ENCODE peak calls at places on chromosomes 13 and 19, in nine cellular contexts. Y is astrocyte of the spinal cord, C is astrocyte, F is ascending aorta, R is PC-3, U is lower lobe of right lung, M is cardiac muscle cell, P is uterus, L is AG10803. T is an unnamed sample.

GRCh38 chr13:50081106-50081898 is 66.1 kb downstream of the KCNRG start:
- DNase-seq in Y (peak), C (no peak), F (no peak), R (no peak), U (peak), M (peak), P (peak), L (no peak), T (peak)

GRCh38 chr19:51690359-51691121 is 2.6 kb upstream of the SPACA6 start:
- DNase-seq in Y (peak), C (peak), F (no peak), R (peak), U (peak), M (peak), P (peak), L (peak), T (peak)

GRCh38 chr19:28878862-28879566 is 333.9 kb downstream of the UQCRFS1 start:
- DNase-seq in Y (peak), C (peak), F (no peak), R (peak), U (peak), M (peak), P (peak), L (peak), T (peak)

GRCh38 chr13:50200988-50201387 is 185.7 kb downstream of the KCNRG start:
- DNase-seq in Y (no peak), C (peak), F (no peak), R (no peak), U (no peak), M (peak), P (no peak), L (no peak), T (peak)

GRCh38 chr19:41218615-41219507 is at the start of gene AXL:
- DNase-seq in Y (peak), C (peak), F (peak), R (peak), U (peak), M (peak), P (peak), L (peak), T (peak)

GRCh38 chr19:14954071-14954655 is 12.9 kb downstream of the OR7C2 start:
- DNase-seq in Y (no peak), C (no peak), F (no peak), R (no peak), U (no peak), M (no peak), P (no peak), L (no peak), T (no peak)

GRCh38 chr13:52356327-52356726 is 49.6 kb downstream of the THSD1 start:
- DNase-seq in Y (peak), C (peak), F (no peak), R (peak), U (no peak), M (peak), P (no peak), L (peak), T (peak)

GRCh38 chr13:32669030-32669646 is 82.9 kb downstream of the PDS5B start:
- DNase-seq in Y (peak), C (peak), F (no peak), R (peak), U (no peak), M (peak), P (no peak), L (peak), T (peak)

GRCh38 chr19:16951529-16951928 is 62.7 kb downstream of the F2RL3 start:
- DNase-seq in Y (no peak), C (peak), F (no peak), R (peak), U (no peak), M (no peak), P (no peak), L (no peak), T (peak)

GRCh38 chr13:58625703-58626389 is 994.3 kb downstream of the PCDH17 start:
- DNase-seq in Y (no peak), C (no peak), F (no peak), R (no peak), U (no peak), M (no peak), P (no peak), L (no peak), T (no peak)

GRCh38 chr13:30877335-30877734 is 28.7 kb upstream of the MEDAG start:
- DNase-seq in Y (peak), C (peak), F (no peak), R (no peak), U (no peak), M (peak), P (no peak), L (peak), T (no peak)

GRCh38 chr19:2246801-2247361 is 2.2 kb upstream of the AMH start:
- DNase-seq in Y (no peak), C (no peak), F (no peak), R (peak), U (no peak), M (peak), P (no peak), L (peak), T (no peak)

GRCh38 chr13:107834717-107835116 is 380.6 kb downstream of the LIG4 start:
- DNase-seq in Y (peak), C (peak), F (no peak), R (no peak), U (no peak), M (peak), P (no peak), L (peak), T (no peak)

GRCh38 chr19:980133-980998 is 3.8 kb upstream of the WDR18 start:
- DNase-seq in Y (no peak), C (no peak), F (no peak), R (no peak), U (peak), M (peak), P (no peak), L (no peak), T (no peak)

GRCh38 chr19:18319591-18320135 is 3.2 kb downstream of the LSM4 start:
- DNase-seq in Y (no peak), C (no peak), F (no peak), R (no peak), U (peak), M (no peak), P (no peak), L (no peak), T (no peak)

GRCh38 chr13:47114030-47114429 is 217.2 kb upstream of the HTR2A start:
- DNase-seq in Y (peak), C (peak), F (no peak), R (peak), U (no peak), M (peak), P (no peak), L (peak), T (peak)

GRCh38 chr13:75783906-75784485 is 147.9 kb downstream of the LMO7 start:
- DNase-seq in Y (no peak), C (no peak), F (no peak), R (no peak), U (no peak), M (no peak), P (no peak), L (no peak), T (no peak)

GRCh38 chr13:77377016-77377415 is 50.1 kb upstream of the MYCBP2 start:
- DNase-seq in Y (no peak), C (no peak), F (no peak), R (peak), U (no peak), M (no peak), P (no peak), L (peak), T (peak)

GRCh38 chr13:42645717-42646116 is 71.8 kb downstream of the TNFSF11 start:
- DNase-seq in Y (no peak), C (no peak), F (no peak), R (no peak), U (no peak), M (no peak), P (no peak), L (no peak), T (no peak)

GRCh38 chr13:99003851-99004471 is 26.1 kb upstream of the DOCK9 start:
- DNase-seq in Y (no peak), C (no peak), F (no peak), R (no peak), U (no peak), M (peak), P (no peak), L (no peak), T (no peak)

GRCh38 chr19:11092181-11092538 is 2.9 kb downstream of the LDLR start:
- DNase-seq in Y (peak), C (peak), F (no peak), R (peak), U (no peak), M (peak), P (no peak), L (peak), T (peak)

GRCh38 chr19:30226464-30227070 is 145.6 kb upstream of the ZNF536 start:
- DNase-seq in Y (no peak), C (no peak), F (no peak), R (no peak), U (no peak), M (no peak), P (no peak), L (peak), T (no peak)

GRCh38 chr13:41199061-41199460 is 4.7 kb upstream of the KBTBD7 start:
- DNase-seq in Y (no peak), C (no peak), F (no peak), R (no peak), U (no peak), M (no peak), P (no peak), L (no peak), T (no peak)

GRCh38 chr13:71374471-71375041 is 492.4 kb downstream of the DACH1 start:
- DNase-seq in Y (no peak), C (no peak), F (no peak), R (no peak), U (no peak), M (peak), P (no peak), L (no peak), T (peak)

GRCh38 chr19:35043906-35044305 is 2.4 kb downstream of the HPN start:
- DNase-seq in Y (no peak), C (no peak), F (no peak), R (no peak), U (no peak), M (no peak), P (no peak), L (peak), T (no peak)

GRCh38 chr19:41998246-41999020 is 4.4 kb upstream of the ATP1A3 start:
- DNase-seq in Y (no peak), C (no peak), F (no peak), R (peak), U (no peak), M (peak), P (no peak), L (peak), T (peak)

GRCh38 chr13:44474122-44474910 is 100.7 kb downstream of the SERP2 start:
- DNase-seq in Y (peak), C (peak), F (no peak), R (peak), U (no peak), M (peak), P (no peak), L (peak), T (no peak)

GRCh38 chr13:94195715-94196114 is 283.8 kb downstream of the DCT start:
- DNase-seq in Y (peak), C (peak), F (no peak), R (peak), U (no peak), M (peak), P (no peak), L (peak), T (peak)

GRCh38 chr19:2476451-2477140 is 669 bp downstream of the GADD45B start:
- DNase-seq in Y (peak), C (peak), F (no peak), R (peak), U (peak), M (peak), P (peak), L (peak), T (peak)

GRCh38 chr13:31236211-31236786 is 36.5 kb downstream of the B3GLCT start:
- DNase-seq in Y (peak), C (peak), F (no peak), R (peak), U (no peak), M (peak), P (peak), L (peak), T (peak)

GRCh38 chr19:33580026-33580644 is 41.6 kb upstream of the CHST8 start:
- DNase-seq in Y (no peak), C (no peak), F (no peak), R (peak), U (no peak), M (no peak), P (no peak), L (no peak), T (no peak)

GRCh38 chr13:77492982-77493381 is 42.5 kb upstream of the SCEL start:
- DNase-seq in Y (peak), C (peak), F (no peak), R (peak), U (no peak), M (peak), P (no peak), L (no peak), T (peak)

GRCh38 chr13:92830821-92831220 is 395.8 kb upstream of the GPC6 start:
- DNase-seq in Y (no peak), C (no peak), F (no peak), R (no peak), U (no peak), M (no peak), P (no peak), L (no peak), T (no peak)

GRCh38 chr19:40204381-40204780 is 13.2 kb downstream of the MAP3K10 start:
- DNase-seq in Y (no peak), C (no peak), F (no peak), R (no peak), U (no peak), M (no peak), P (no peak), L (no peak), T (no peak)

DNA sequence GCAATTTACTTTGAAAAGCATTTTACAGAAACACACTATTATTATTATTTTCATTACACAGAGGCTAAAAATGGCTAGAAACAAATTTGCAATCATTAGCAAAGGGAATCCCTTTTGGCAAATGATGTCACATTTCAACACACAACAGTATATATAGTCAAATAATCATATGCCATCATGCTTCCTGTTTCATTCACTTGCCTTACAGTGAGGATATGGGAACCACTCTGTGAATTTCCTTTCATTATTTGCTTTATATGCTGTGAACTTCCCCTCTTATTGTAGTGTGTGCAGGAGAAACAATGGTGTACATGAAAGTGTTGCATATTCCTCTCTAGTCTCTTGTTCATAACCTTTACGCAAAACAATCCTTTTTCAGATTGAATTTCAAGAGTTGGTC is 657.3 kb downstream of the EFNB2 start:
- DNase-seq in Y (no peak), C (no peak), F (no peak), R (no peak), U (no peak), M (no peak), P (no peak), L (no peak), T (no peak)
- TF ChIP-seq CTCF in Y (no peak), C (no peak), F (no peak), R (no peak), U (no peak), M (no peak), P (no peak), L (no peak), T (no peak)

GRCh38 chr13:113759525-113760137 is 605 bp downstream of the TMEM255B start:
- DNase-seq in Y (peak), C (no peak), F (no peak), R (peak), U (no peak), M (peak), P (peak), L (no peak), T (peak)

GRCh38 chr13:113762075-113762474 is 3.0 kb downstream of the TMEM255B start:
- DNase-seq in Y (no peak), C (no peak), F (no peak), R (no peak), U (no peak), M (no peak), P (no peak), L (no peak), T (no peak)

GRCh38 chr13:113763254-113763653 is 4.2 kb downstream of the TMEM255B start:
- DNase-seq in Y (no peak), C (no peak), F (no peak), R (no peak), U (no peak), M (no peak), P (no peak), L (no peak), T (no peak)

GRCh38 chr13:113762538-113762937 is 3.5 kb downstream of the TMEM255B start:
- DNase-seq in Y (no peak), C (no peak), F (no peak), R (no peak), U (no peak), M (no peak), P (no peak), L (no peak), T (no peak)

DNA sequence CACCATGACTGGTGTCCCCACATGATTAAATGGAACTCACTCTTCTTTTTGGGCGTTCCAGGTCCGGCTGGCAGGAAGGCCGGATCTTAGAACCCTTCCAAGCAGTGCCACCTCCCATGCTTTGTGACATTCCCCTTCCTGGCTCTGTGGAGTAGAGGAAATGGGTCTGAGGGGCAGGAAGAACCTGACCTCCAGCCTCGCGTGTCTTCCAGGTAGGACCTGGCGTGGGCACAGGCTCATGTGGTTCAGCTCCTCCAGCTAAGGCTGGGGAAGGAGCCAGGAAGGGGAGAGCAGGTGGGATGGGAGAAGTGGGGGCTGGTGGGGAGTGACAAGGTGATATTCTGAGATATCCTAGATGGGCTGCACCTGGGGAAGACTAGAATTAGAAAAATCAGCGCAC is 2.1 kb downstream of the TMEM255B start:
- DNase-seq in Y (no peak), C (no peak), F (no peak), R (no peak), U (no peak), M (no peak), P (no peak), L (no peak), T (no peak)
- H3K4me3 ChIP-seq in Y (no peak), C (no peak), F (no peak), R (no peak), U (no peak), M (no peak), P (no peak), L (no peak), T (no peak)

GRCh38 chr19:4225902-4226301 is 3.4 kb upstream of the EBI3 start:
- DNase-seq in Y (no peak), C (no peak), F (no peak), R (no peak), U (no peak), M (no peak), P (no peak), L (no peak), T (no peak)
- TF ChIP-seq CTCF in Y (no peak), C (no peak), F (no peak), R (no peak), U (no peak), M (no peak), P (no peak), L (no peak), T (no peak)

DNA sequence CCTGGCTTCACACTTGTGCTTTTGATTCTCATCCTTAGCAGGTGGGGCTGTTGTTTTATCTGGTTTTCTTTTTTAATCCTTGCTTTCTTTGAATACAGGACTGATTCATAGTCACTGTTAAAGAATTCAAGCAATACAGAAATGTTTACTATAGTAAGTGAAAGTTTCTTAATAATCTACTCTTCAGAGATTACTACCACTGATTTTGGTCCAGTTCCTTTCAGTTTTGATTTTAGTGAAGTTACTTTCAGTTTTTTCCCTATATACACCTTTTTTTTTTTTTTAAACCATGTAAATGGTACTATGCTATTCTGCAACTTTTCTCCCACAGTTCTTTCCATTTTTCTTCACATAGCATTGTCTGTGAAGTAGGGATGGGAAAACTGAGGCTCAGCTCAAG is 53.6 kb downstream of the GATAD2A start:
- DNase-seq in Y (peak), C (peak), F (no peak), R (no peak), U (no peak), M (peak), P (no peak), L (peak), T (no peak)
- H3K4me3 ChIP-seq in Y (no peak), C (no peak), F (no peak), R (no peak), U (no peak), M (no peak), P (no peak), L (no peak), T (no peak)

GRCh38 chr19:54310543-54310942 is 2.4 kb downstream of the LILRA5 start:
- DNase-seq in Y (no peak), C (no peak), F (no peak), R (no peak), U (no peak), M (no peak), P (no peak), L (no peak), T (no peak)
- TF ChIP-seq CTCF in Y (no peak), C (no peak), F (no peak), R (no peak), U (no peak), M (no peak), P (no peak), L (no peak), T (no peak)

GRCh38 chr19:6803036-6803404 is 30.5 kb downstream of the VAV1 start:
- DNase-seq in Y (no peak), C (no peak), F (no peak), R (no peak), U (no peak), M (no peak), P (no peak), L (no peak), T (no peak)

GRCh38 chr19:6802336-6803035 is 30.0 kb downstream of the VAV1 start:
- DNase-seq in Y (no peak), C (no peak), F (peak), R (peak), U (peak), M (peak), P (peak), L (no peak), T (peak)

GRCh38 chr19:6801397-6802086 is 29.0 kb downstream of the VAV1 start:
- DNase-seq in Y (no peak), C (peak), F (peak), R (peak), U (peak), M (peak), P (peak), L (no peak), T (peak)

GRCh38 chr19:6796278-6796677 is 23.8 kb downstream of the VAV1 start:
- DNase-seq in Y (no peak), C (no peak), F (no peak), R (no peak), U (no peak), M (no peak), P (no peak), L (no peak), T (no peak)

DNA sequence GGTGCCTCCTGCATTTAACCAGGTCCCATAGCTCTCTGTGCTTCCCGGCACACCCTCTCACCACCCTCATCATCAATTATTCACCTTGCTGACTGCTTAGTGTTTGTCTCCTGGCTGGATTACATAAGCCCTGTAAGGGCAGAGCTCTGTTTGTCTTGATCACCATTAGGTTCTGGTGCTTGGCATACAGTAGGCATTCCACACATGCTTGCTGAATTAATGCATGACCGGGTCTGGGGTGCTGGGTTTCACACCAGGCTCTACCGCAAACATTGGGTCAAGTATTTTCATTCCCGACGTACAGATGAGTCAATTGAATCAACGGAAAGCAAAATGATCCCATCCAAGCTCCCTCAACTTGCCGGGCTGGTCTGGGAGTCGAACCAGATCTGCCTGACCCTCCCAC is 28.5 kb downstream of the VAV1 start:
- DNase-seq in Y (peak), C (peak), F (no peak), R (peak), U (no peak), M (peak), P (no peak), L (peak), T (peak)
- H3K4me3 ChIP-seq in Y (no peak), C (no peak), F (no peak), R (peak), U (peak), M (no peak), P (no peak), L (no peak), T (no peak)

DNA sequence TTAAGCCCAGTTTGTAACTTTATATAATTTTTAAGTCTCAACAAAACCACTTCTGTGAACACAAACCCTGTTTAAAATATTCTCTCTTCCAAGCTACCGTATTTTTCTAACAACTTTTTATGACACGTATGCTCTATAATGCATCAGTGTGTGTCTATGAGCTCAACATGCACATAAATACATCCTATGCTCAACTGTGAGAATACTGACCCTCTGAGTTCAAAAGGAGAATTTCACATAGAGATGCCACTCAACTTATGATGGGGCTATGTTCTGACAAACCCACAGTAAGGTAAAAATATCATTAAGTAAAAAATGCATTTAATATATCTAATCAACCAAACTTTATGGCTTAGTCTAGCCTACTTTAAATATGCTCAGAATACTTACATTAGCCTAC is 1139.7 kb upstream of the SPRY2 start:
- DNase-seq in Y (no peak), C (no peak), F (no peak), R (peak), U (no peak), M (no peak), P (no peak), L (no peak), T (peak)
- TF ChIP-seq CTCF in Y (no peak), C (no peak), F (no peak), R (peak), U (no peak), M (no peak), P (no peak), L (no peak), T (peak)

T was measured in epithelial cell of esophagus.